ENCODE peak calls at places on chromosome 11, in four cellular contexts. A is endothelial cell, U is colonic mucosa, N is heart right ventricle. O is an unnamed sample.

GRCh38 chr11:115645631-115646271 is 141.5 kb upstream of the CADM1 start:
- DNase-seq in A (peak), N (peak), U (no peak), O (peak)

GRCh38 chr11:119369035-119369925 is 12.2 kb downstream of the USP2 start:
- DNase-seq in A (no peak), U (peak), N (no peak), O (no peak)

GRCh38 chr11:91956711-91957110 is 267.9 kb upstream of the FAT3 start:
- DNase-seq in A (no peak), U (no peak), N (no peak), O (no peak)

GRCh38 chr11:58097437-58097836 is 27.9 kb downstream of the OR9I1 start:
- DNase-seq in U (no peak), A (no peak), N (no peak), O (no peak)

GRCh38 chr11:92130432-92130831 is 94.2 kb upstream of the FAT3 start:
- DNase-seq in U (no peak), A (no peak), N (no peak), O (no peak)

GRCh38 chr11:123173040-123173855 is 21.8 kb downstream of the CLMP start:
- DNase-seq in U (no peak), N (no peak), A (no peak), O (no peak)

GRCh38 chr11:73233211-73233610 is 15.1 kb downstream of the P2RY2 start:
- DNase-seq in A (no peak), U (no peak), N (no peak), O (no peak)

GRCh38 chr11:26649884-26650283 is 72.0 kb downstream of the SLC5A12 start:
- DNase-seq in A (peak), N (peak), U (peak), O (no peak)

GRCh38 chr11:96162816-96163499 is 180.0 kb downstream of the MAML2 start:
- DNase-seq in A (no peak), N (peak), U (no peak), O (no peak)

GRCh38 chr11:103699216-103699615 is 337.2 kb upstream of the DDI1 start:
- DNase-seq in N (no peak), U (no peak), A (no peak), O (no peak)

GRCh38 chr11:47215366-47215925 is 672 bp downstream of the DDB2 start:
- DNase-seq in N (no peak), A (no peak), U (peak), O (no peak)

GRCh38 chr11:65353900-65354264 is 669 bp upstream of the TIGD3 start:
- DNase-seq in N (no peak), A (no peak), U (no peak), O (peak)

GRCh38 chr11:81658722-81659121 is 1074.9 kb downstream of the FAM181B start:
- DNase-seq in U (no peak), N (no peak), A (no peak), O (no peak)

GRCh38 chr11:61546663-61547062 is 34.2 kb downstream of the SYT7 start:
- DNase-seq in A (no peak), U (no peak), N (no peak), O (no peak)

GRCh38 chr11:61545921-61546320 is 35.0 kb downstream of the SYT7 start:
- DNase-seq in N (no peak), U (no peak), A (no peak), O (peak)

GRCh38 chr11:61543606-61544306 is 35.2 kb downstream of the LRRC10B start:
- DNase-seq in N (no peak), A (no peak), U (no peak), O (no peak)

GRCh38 chr11:61544466-61544865 is 35.9 kb downstream of the LRRC10B start:
- DNase-seq in U (no peak), A (no peak), N (no peak), O (no peak)

GRCh38 chr11:61545341-61545740 is 35.5 kb downstream of the SYT7 start:
- DNase-seq in A (no peak), U (no peak), N (no peak), O (no peak)
- TF ChIP-seq CTCF in A (peak), U (peak), N (peak), O (no peak)

GRCh38 chr11:134391656-134392055 is 20.4 kb downstream of the B3GAT1 start:
- DNase-seq in U (no peak), A (no peak), N (no peak), O (no peak)

GRCh38 chr11:134395002-134395401 is 17.0 kb downstream of the B3GAT1 start:
- DNase-seq in U (no peak), A (no peak), N (no peak), O (no peak)

GRCh38 chr11:134394311-134394710 is 17.7 kb downstream of the B3GAT1 start:
- DNase-seq in U (no peak), N (no peak), A (no peak), O (no peak)

GRCh38 chr11:134392953-134393615 is 19.0 kb downstream of the B3GAT1 start:
- DNase-seq in A (no peak), N (no peak), U (no peak), O (no peak)

DNA sequence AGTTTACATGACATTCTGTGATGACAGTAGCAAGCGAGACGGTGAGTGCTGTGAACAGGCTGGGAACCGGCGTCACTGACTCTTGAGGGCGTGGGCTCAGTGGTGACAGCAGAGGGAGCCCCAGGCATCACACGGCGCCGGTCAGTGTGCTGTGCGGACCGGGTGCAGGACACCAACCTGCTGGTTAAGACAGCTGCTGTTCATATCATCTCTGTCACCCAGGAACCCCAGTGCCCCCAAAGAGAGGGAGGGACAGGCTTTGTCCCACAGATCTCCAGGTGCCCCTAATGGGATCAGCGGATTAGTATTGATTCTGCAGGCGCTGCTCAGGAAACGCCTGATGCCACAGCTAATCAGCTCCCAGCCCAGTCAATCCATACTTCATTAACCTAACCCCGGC is 18.4 kb downstream of the B3GAT1 start:
- DNase-seq in N (no peak), U (peak), A (peak), O (peak)
- TF ChIP-seq CTCF in N (peak), U (peak), A (no peak), O (peak)

GRCh38 chr11:33161120-33162005 is at the start of gene CSTF3:
- DNase-seq in A (peak), U (peak), N (peak), O (peak)
- TF ChIP-seq CTCF in A (peak), U (peak), N (peak), O (peak)

GRCh38 chr11:61783717-61784505 is 8.5 kb downstream of the TMEM258 start:
- DNase-seq in A (no peak), N (no peak), U (no peak), O (no peak)

GRCh38 chr11:61784506-61784805 is 7.9 kb downstream of the TMEM258 start:
- DNase-seq in N (no peak), U (no peak), A (no peak), O (no peak)

GRCh38 chr11:61791737-61792309 is 576 bp downstream of the TMEM258 start:
- DNase-seq in U (peak), N (peak), A (peak), O (peak)

GRCh38 chr11:61785837-61786402 is 6.5 kb downstream of the TMEM258 start:
- DNase-seq in A (no peak), N (no peak), U (no peak), O (no peak)

DNA sequence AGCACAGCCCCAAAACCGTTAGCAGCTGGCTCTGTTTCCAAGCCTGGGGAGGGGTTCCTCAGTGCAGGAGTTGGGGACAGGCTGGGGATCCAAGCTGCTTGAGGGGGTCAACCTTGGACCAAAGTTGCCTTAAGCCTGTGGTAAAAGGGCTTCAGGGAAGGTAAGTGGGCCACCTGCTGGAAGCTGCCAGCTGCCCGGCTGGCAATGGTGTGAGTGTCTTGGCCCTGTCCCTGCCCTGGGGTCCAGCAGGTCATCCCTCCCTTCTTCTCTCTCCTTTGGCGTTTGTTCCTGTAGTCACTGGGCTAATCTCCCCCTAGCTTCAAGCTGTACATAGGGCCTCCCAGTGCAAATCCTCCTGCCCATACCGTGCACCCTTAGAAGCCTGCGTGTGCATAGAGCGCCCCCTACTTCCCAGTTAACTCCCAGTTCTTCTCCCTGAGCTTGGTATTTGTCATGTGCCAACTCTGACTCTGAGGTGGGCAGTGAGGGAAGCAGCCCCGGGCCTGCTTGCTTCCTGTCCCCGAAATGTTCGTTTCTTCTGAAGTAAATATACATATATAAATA is 4.4 kb downstream of the TMEM258 start:
- DNase-seq in A (peak), N (no peak), U (peak), O (peak)
- TF ChIP-seq CTCF in A (peak), N (peak), U (peak), O (peak)